ENCODE peak calls at places on chromosomes 4 and X, in ten cellular contexts. O is IMR-90, K is cardiac muscle cell, P is right cardiac atrium, A is SJSA1, E is Peyer's patch, R is pancreas, V is upper lobe of right lung, Q is thoracic aorta, T is kidney. D is an unnamed sample.
A peak's percentile ranks its signal among the peaks of the same experiment; 100 is the strongest.

GRCh38 chrX:57227691-57228090 is 58.8 kb upstream of the FAAH2 start:
- DNase-seq in O (no peak), K (no peak), P (no peak), A (no peak), E (no peak), R (no peak), V (no peak), Q (no peak), T (no peak), D (no peak)

GRCh38 chr4:21887481-21887880 is 61.1 kb downstream of the KCNIP4 start:
- DNase-seq in O (no peak), K (no peak), P (no peak), A (no peak), E (no peak), R (no peak), V (no peak), Q (no peak), T (no peak), D (no peak)

GRCh38 chr4:74933562-74934015 is 673 bp downstream of the PARM1 start:
- DNase-seq in O (no peak), K (peak; percentile 0), P (peak; percentile 66), A (no peak), E (peak; percentile 54), R (peak; percentile 34), V (peak; percentile 67), Q (no peak), T (no peak), D (peak; percentile 28)

GRCh38 chr4:8506373-8507250 is 66.0 kb downstream of the TRMT44 start:
- DNase-seq in O (peak; percentile 74), K (peak; percentile 83), P (peak; percentile 91), A (no peak), E (peak; percentile 54), R (peak; percentile 26), V (no peak), Q (peak; percentile 13), T (no peak), D (no peak)

GRCh38 chr4:29708473-29708872 is 1011.7 kb upstream of the PCDH7 start:
- DNase-seq in O (peak; percentile 88), K (no peak), P (no peak), A (no peak), E (no peak), R (no peak), V (no peak), Q (no peak), T (no peak), D (no peak)

GRCh38 chr4:7871356-7871755 is 68.3 kb downstream of the AFAP1 start:
- DNase-seq in O (no peak), K (no peak), P (no peak), A (no peak), E (no peak), R (no peak), V (no peak), Q (no peak), T (no peak), D (no peak)

GRCh38 chr4:84971319-84971932 is 4.9 kb upstream of the WDFY3 start:
- DNase-seq in O (peak; percentile 70), K (peak; percentile 71), P (no peak), A (peak; percentile 41), E (no peak), R (no peak), V (no peak), Q (no peak), T (no peak), D (no peak)

GRCh38 chr4:6893449-6894085 is 16.1 kb upstream of the TBC1D14 start:
- DNase-seq in O (peak; percentile 86), K (no peak), P (no peak), A (no peak), E (peak; percentile 85), R (no peak), V (no peak), Q (no peak), T (no peak), D (peak; percentile 29)

GRCh38 chr4:4585012-4585670 is 43.3 kb upstream of the STX18 start:
- DNase-seq in O (peak; percentile 82), K (peak; percentile 34), P (no peak), A (peak; percentile 62), E (no peak), R (no peak), V (no peak), Q (no peak), T (no peak), D (no peak)

DNA sequence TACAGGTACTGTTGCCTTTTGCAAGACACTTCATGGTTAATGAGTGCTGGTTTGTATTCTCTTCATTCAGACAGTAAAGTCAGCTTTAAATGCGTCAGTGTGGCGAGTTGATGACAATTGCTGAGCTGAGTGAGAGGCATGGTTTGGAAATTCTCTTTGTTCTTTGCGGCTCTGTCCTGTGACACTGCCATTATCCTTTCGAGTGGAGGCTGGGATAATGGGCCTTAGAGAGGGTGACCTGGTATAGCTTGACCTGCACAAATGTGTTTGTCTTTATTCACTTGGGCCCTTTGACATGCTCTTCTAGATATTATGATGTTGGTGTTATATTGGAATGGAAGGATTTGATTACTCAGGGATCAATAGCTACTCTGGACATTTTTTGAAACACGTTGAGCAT is 208.5 kb upstream of the FAT1 start:
- DNase-seq in O (no peak), K (no peak), P (no peak), A (no peak), E (no peak), R (no peak), V (no peak), Q (no peak), T (no peak), D (no peak)
- H3K4me1 ChIP-seq in O (peaks cover 17% of the 10 kb centered on the region), K (peaks cover 10% of the 10 kb centered on the region), P (no peaks in the 10 kb centered on the region), A (peaks cover 38% of the 10 kb centered on the region), E (no peaks in the 10 kb centered on the region), R (peaks cover 25% of the 10 kb centered on the region), V (no peaks in the 10 kb centered on the region), Q (peaks cover 17% of the 10 kb centered on the region), T (no peaks in the 10 kb centered on the region), D (peaks cover 7% of the 10 kb centered on the region)

GRCh38 chr4:15778742-15779231 is 659 bp downstream of the CD38 start:
- DNase-seq in O (no peak), K (peak; percentile 32), P (peak; percentile 70), A (peak; percentile 10), E (peak; percentile 81), R (no peak), V (peak; percentile 85), Q (no peak), T (no peak), D (no peak)

GRCh38 chr4:15779336-15779735 is 1.2 kb downstream of the CD38 start:
- DNase-seq in O (peak; percentile 53), K (peak; percentile 87), P (peak; percentile 87), A (peak; percentile 18), E (peak; percentile 65), R (no peak), V (peak; percentile 70), Q (no peak), T (no peak), D (no peak)

GRCh38 chr4:15779789-15780188 is 1.7 kb downstream of the CD38 start:
- DNase-seq in O (no peak), K (peak; percentile 17), P (no peak), A (no peak), E (no peak), R (no peak), V (no peak), Q (no peak), T (no peak), D (no peak)

GRCh38 chr4:15778191-15778741 is at the start of gene CD38:
- DNase-seq in O (no peak), K (peak; percentile 20), P (peak; percentile 77), A (no peak), E (peak; percentile 84), R (no peak), V (peak; percentile 69), Q (no peak), T (peak; percentile 79), D (no peak)

GRCh38 chr4:15781427-15782095 is 3.4 kb downstream of the CD38 start:
- DNase-seq in O (no peak), K (peak; percentile 65), P (no peak), A (no peak), E (no peak), R (no peak), V (no peak), Q (no peak), T (no peak), D (no peak)
- H3K4me1 ChIP-seq in O (no peaks in the 10 kb centered on the region), K (no peaks in the 10 kb centered on the region), P (no peaks in the 10 kb centered on the region), A (peaks cover 9% of the 10 kb centered on the region), E (no peaks in the 10 kb centered on the region), R (no peaks in the 10 kb centered on the region), V (peaks cover 13% of the 10 kb centered on the region), Q (peaks cover 5% of the 10 kb centered on the region), T (peaks cover 3% of the 10 kb centered on the region), D (peaks cover 22% of the 10 kb centered on the region)

DNA sequence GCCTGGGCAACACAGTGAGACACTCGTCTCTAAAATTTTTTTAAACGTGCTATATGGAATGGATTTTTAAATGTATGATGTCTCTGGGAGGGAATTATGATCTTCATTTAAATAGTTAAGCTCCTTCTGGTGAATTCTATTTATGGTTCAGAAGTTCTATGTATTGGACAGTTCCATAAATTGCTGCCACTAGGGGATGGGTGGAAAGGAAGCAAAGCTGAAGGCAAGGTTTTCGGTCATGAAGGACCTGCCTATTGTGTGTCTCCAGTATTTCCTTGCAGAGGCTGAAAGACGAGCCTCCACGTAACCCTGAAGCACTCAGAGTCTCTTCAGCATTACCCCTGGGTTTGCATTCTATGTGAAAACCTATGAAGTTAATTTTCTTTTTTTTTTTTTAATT is 451.5 kb upstream of the FAT1 start:
- DNase-seq in O (peak; percentile 4), K (no peak), P (no peak), A (no peak), E (no peak), R (no peak), V (no peak), Q (no peak), T (no peak), D (no peak)
- H3K4me1 ChIP-seq in O (peaks cover 2% of the 10 kb centered on the region), K (no peaks in the 10 kb centered on the region), P (no peaks in the 10 kb centered on the region), A (peaks cover 32% of the 10 kb centered on the region), E (no peaks in the 10 kb centered on the region), R (no peaks in the 10 kb centered on the region), V (no peaks in the 10 kb centered on the region), Q (no peaks in the 10 kb centered on the region), T (no peaks in the 10 kb centered on the region), D (no peaks in the 10 kb centered on the region)

GRCh38 chr4:113435893-113436292 is 325.6 kb downstream of the CAMK2D start:
- DNase-seq in O (peak; percentile 75), K (peak; percentile 91), P (peak; percentile 81), A (peak; percentile 72), E (no peak), R (no peak), V (no peak), Q (no peak), T (no peak), D (no peak)
- H3K4me1 ChIP-seq in O (peaks cover 3% of the 10 kb centered on the region), K (peaks cover 8% of the 10 kb centered on the region), P (peaks cover 3% of the 10 kb centered on the region), A (peaks cover 32% of the 10 kb centered on the region), E (no peaks in the 10 kb centered on the region), R (no peaks in the 10 kb centered on the region), V (peaks cover 4% of the 10 kb centered on the region), Q (peaks cover 65% of the 10 kb centered on the region), T (no peaks in the 10 kb centered on the region), D (peaks cover 21% of the 10 kb centered on the region)